ENCODE peak calls at places on chromosomes 5 and 9, in five cellular contexts. Q is K562; S is sigmoid colon; O is naive thymus-derived CD4-positive, alpha-beta T cell; T is mucosa of descending colon. P is an unnamed sample. For H3K9me3, the result is how much of the 10 kb centered on the place peaks cover.

GRCh38 chr5:123285122-123286011 is 137.8 kb downstream of the CEP120 start:
- DNase-seq in Q (no peak), S (peak), O (no peak), T (no peak), P (peak)

GRCh38 chr5:103617913-103618312 is 55.3 kb upstream of the NUDT12 start:
- DNase-seq in Q (no peak), S (no peak), O (no peak), T (no peak), P (no peak)

GRCh38 chr5:100827481-100827889 is 75.6 kb downstream of the ST8SIA4 start:
- DNase-seq in Q (no peak), S (no peak), O (no peak), T (no peak), P (peak)

GRCh38 chr5:42654645-42655044 is 102.0 kb upstream of the CCDC152 start:
- DNase-seq in Q (no peak), S (no peak), O (no peak), T (no peak), P (no peak)

GRCh38 chr5:90410178-90410762 is 714 bp upstream of the CETN3 start:
- DNase-seq in Q (no peak), S (no peak), O (no peak), T (no peak), P (no peak)

GRCh38 chr9:124452841-124453585 is 2.8 kb downstream of the ADGRD2 start:
- DNase-seq in Q (no peak), S (peak), O (no peak), T (no peak), P (no peak)

GRCh38 chr5:95414441-95414840 is 23.3 kb downstream of the FAM81B start:
- DNase-seq in Q (no peak), S (no peak), O (no peak), T (no peak), P (no peak)

GRCh38 chr5:79183617-79184016 is 52.3 kb upstream of the JMY start:
- DNase-seq in Q (no peak), S (no peak), O (no peak), T (no peak), P (no peak)

GRCh38 chr5:125311743-125312142 is 565.3 kb upstream of the ZNF608 start:
- DNase-seq in Q (no peak), S (no peak), O (no peak), T (no peak), P (no peak)

GRCh38 chr5:138632900-138633489 is 57.8 kb upstream of the HSPA9 start:
- DNase-seq in Q (peak), S (peak), O (no peak), T (peak), P (peak)

GRCh38 chr9:119836036-119836435 is 466.8 kb upstream of the BRINP1 start:
- DNase-seq in Q (no peak), S (no peak), O (no peak), T (no peak), P (no peak)

GRCh38 chr5:116739648-116740047 is 165.0 kb upstream of the SEMA6A start:
- DNase-seq in Q (no peak), S (no peak), O (no peak), T (no peak), P (no peak)

GRCh38 chr9:123410281-123410910 is 54.4 kb downstream of the CRB2 start:
- DNase-seq in Q (no peak), S (no peak), O (no peak), T (peak), P (no peak)

GRCh38 chr9:113912816-113913215 is 36.7 kb downstream of the ZNF618 start:
- DNase-seq in Q (no peak), S (no peak), O (no peak), T (no peak), P (no peak)

GRCh38 chr9:95518026-95518425 is 1.3 kb upstream of the PTCH1 start:
- DNase-seq in Q (no peak), S (no peak), O (no peak), T (no peak), P (no peak)

GRCh38 chr9:95516221-95516735 is 493 bp downstream of the PTCH1 start:
- DNase-seq in Q (peak), S (no peak), O (no peak), T (peak), P (no peak)

GRCh38 chr9:95515272-95516113 is 1.3 kb downstream of the PTCH1 start:
- DNase-seq in Q (no peak), S (no peak), O (peak), T (peak), P (peak)

GRCh38 chr9:95516736-95517558 is at the start of gene PTCH1:
- DNase-seq in Q (peak), S (peak), O (peak), T (peak), P (peak)

DNA sequence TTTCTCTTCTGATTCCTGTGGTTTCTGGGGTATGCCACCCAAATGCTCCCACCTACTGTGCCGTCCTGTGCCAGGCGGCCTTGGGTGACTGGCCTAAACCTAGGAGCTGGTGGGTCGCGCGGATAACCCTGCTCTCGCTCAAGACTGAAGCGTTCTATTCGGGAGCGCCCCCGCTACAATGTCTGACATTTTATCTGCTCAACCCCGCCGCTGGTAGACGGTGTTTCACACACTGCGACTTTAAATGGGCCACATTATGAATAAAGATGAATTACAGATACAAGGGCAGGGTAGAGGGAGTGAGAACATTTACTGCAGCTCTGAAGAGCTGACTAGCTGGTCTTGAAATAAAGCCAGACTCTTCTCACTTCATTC is 775 bp upstream of the PTCH1 start:
- DNase-seq in Q (no peak), S (no peak), O (no peak), T (peak), P (no peak)
- H3K4me3 ChIP-seq in Q (no peak), S (peak), O (no peak), T (no peak), P (no peak)

DNA sequence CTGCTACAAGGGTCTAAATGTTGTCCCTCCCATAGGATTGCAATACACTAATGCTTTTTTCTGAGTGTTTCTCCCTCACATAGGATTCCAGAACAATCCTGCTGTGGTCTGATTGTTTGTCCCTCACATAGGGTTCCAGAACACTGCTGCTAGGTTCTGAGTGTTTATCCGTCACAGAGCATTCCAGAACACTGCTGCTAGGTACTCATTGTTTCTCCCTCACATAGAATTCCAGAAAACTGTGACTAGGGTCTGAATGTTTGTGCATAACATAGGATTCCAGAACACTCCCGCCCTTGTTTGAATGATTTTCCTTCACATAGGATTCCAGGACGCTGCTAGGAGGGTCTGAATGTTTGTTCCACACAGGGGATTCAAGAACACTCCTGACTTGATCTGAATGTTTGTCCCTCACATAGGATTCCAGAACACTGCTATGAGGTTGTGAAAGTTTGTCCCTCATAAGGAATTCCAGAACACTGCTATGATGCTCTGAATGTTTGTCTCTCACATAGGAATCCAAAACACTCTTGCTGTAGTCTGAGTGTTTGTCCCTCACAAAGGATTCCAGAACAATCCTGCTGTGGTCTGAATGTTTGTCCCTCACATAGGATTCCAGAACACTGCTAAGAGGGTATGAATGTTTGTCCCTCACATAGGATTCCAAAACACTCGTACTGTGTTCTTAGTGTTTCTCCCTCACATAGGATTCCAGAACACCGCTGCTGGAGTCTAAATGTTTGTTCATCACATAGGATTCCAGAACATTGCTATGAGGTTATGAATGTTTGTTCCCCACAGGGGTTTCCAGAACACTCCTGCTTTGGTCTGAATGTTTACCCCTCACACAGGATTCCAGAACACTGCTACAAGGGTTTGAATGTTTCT is 213.5 kb downstream of the FOXD4L6 start:
- DNase-seq in Q (no peak), S (no peak), O (no peak), T (no peak), P (no peak)
- H3K9me3 ChIP-seq in Q (under half), S (half or more), O (half or more), T (half or more), P (under half)

GRCh38 chr9:137161558-137162483 is 8.0 kb downstream of the LRRC26 start:
- DNase-seq in Q (peak), S (no peak), O (no peak), T (no peak), P (no peak)

GRCh38 chr9:137163805-137164204 is 6.0 kb downstream of the LRRC26 start:
- DNase-seq in Q (no peak), S (no peak), O (no peak), T (no peak), P (no peak)

GRCh38 chr9:137160716-137161557 is 8.9 kb downstream of the LRRC26 start:
- DNase-seq in Q (no peak), S (no peak), O (no peak), T (no peak), P (no peak)

GRCh38 chr9:137163101-137163661 is 6.7 kb downstream of the LRRC26 start:
- DNase-seq in Q (peak), S (no peak), O (no peak), T (no peak), P (no peak)

DNA sequence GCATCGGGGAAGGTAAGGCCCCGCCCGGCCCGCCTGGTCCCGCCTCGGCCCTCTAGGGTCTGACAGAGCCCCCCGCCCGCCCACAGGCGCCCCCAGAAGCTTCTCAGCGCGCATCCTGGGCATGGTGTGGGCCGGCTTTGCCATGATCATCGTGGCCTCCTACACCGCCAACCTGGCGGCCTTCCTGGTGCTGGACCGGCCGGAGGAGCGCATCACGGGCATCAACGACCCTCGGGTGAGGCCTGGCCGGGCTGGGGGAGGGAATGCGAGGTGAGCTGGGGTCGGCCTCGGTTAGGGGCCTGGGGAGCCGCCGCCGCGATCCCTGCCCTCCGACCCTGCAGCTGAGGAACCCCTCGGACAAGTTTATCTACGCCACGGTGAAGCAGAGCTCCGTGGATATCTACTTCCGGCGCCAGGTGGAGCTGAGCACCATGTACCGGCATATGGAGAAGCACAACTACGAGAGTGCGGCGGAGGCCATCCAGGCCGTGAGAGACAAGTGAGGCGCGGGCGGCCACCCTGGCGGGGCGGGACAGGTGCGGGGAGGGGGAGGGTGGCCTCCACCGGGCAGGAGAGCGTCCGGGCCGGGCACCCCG is 7.2 kb downstream of the LRRC26 start:
- DNase-seq in Q (no peak), S (no peak), O (no peak), T (peak), P (no peak)
- H3K4me3 ChIP-seq in Q (no peak), S (peak), O (no peak), T (no peak), P (no peak)

GRCh38 chr5:150946351-150946905 is 41.6 kb upstream of the ZNF300 start:
- DNase-seq in Q (peak), S (peak), O (no peak), T (peak), P (no peak)
- H3K9me3 ChIP-seq in Q (under half), S (under half), O (under half), T (half or more), P (under half)

DNA sequence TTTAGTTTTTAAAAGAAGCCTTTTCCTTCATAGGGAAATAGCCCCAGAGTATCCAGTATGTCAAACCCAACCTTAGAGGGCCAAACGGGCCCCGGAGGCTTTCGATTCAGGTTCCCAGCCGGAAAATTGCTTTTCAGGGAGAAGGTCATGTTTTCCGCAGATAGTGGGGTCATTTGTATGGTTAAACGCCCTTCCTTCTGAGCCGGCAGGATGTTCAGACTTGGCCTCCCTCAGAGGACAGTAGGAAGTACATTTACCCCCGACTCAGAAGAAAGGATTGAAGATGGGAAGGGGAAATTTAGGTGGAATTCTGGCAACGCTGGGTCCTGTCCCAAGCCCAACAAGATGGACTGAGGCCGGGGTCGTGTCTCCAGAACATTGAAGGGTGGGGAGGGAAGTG is 195.2 kb downstream of the AOPEP start:
- DNase-seq in Q (no peak), S (no peak), O (no peak), T (no peak), P (no peak)
- H3K4me3 ChIP-seq in Q (no peak), S (no peak), O (no peak), T (no peak), P (no peak)

GRCh38 chr5:141422742-141423291 is 2.0 kb downstream of the PCDHGA11 start:
- DNase-seq in Q (no peak), S (no peak), O (no peak), T (no peak), P (no peak)

GRCh38 chr5:141420855-141421488 is at the start of gene PCDHGA11:
- DNase-seq in Q (peak), S (no peak), O (no peak), T (no peak), P (no peak)

GRCh38 chr5:141419074-141419880 is 1.6 kb upstream of the PCDHGA11 start:
- DNase-seq in Q (no peak), S (no peak), O (no peak), T (no peak), P (no peak)

DNA sequence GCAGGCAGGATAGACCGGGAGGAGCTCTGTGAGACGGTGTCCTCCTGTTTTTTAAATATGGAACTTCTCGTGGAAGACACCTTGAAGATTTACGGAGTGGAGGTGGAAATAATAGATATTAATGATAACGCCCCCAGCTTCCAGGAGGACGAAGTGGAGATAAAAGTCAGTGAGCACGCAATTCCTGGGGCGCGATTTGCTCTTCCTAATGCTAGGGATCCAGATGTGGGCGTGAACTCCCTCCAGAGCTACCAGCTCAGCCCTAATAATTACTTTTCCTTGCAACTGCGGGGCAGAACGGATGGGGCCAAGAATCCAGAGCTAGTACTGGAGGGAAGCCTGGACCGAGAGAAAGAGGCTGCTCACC is 621 bp downstream of the PCDHGA11 start:
- DNase-seq in Q (no peak), S (no peak), O (no peak), T (no peak), P (no peak)
- H3K9me3 ChIP-seq in Q (under half), S (half or more), O (half or more), T (half or more), P (under half)

P was measured in MG63.